ENCODE peak calls at places on chromosomes 2 and 18, in five cellular contexts. F, Y, M, U and E are unnamed samples.

GRCh38 chr2:224591245-224591644 is 6.1 kb upstream of the CUL3 start:
- DNase-seq in F (no peak), M (no peak), Y (no peak), U (no peak), E (no peak)

GRCh38 chr2:28185881-28186280 is 206.8 kb upstream of the FOSL2 start:
- DNase-seq in U (no peak), Y (no peak), F (no peak), M (no peak), E (no peak)

GRCh38 chr18:70181015-70181414 is 24.5 kb downstream of the RTTN start:
- DNase-seq in F (no peak), M (no peak), U (peak; percentile 94), Y (peak; percentile 35), E (no peak)

GRCh38 chr18:49017813-49018552 is 67.2 kb upstream of the SMAD7 start:
- DNase-seq in U (no peak), M (no peak), F (peak; percentile 22), Y (no peak), E (peak; percentile 7)

GRCh38 chr2:173370198-173370597 is 15.5 kb downstream of the CDCA7 start:
- DNase-seq in U (no peak), M (no peak), F (no peak), Y (peak; percentile 37), E (no peak)

GRCh38 chr2:1088192-1088860 is 137.7 kb downstream of the SNTG2 start:
- DNase-seq in U (no peak), M (no peak), Y (no peak), F (no peak), E (no peak)

GRCh38 chr2:150154308-150154797 is 333.1 kb downstream of the RND3 start:
- DNase-seq in F (no peak), U (no peak), M (no peak), Y (no peak), E (no peak)

GRCh38 chr2:11870064-11870463 is 123.6 kb downstream of the LPIN1 start:
- DNase-seq in Y (no peak), M (no peak), U (no peak), F (no peak), E (no peak)

GRCh38 chr2:96247009-96247408 is 18.8 kb downstream of the TMEM127 start:
- DNase-seq in M (peak; percentile 20), F (no peak), U (no peak), Y (no peak), E (no peak)

GRCh38 chr2:241199897-241200821 is 11.7 kb downstream of the ANO7 start:
- DNase-seq in M (peak; percentile 83), U (no peak), F (no peak), Y (no peak), E (no peak)

GRCh38 chr2:61268249-61268648 is 106.3 kb downstream of the C2orf74 start:
- DNase-seq in M (no peak), U (no peak), F (no peak), Y (no peak), E (no peak)

GRCh38 chr18:22194151-22194598 is 24.8 kb downstream of the GATA6 start:
- DNase-seq in U (no peak), M (no peak), F (no peak), Y (peak; percentile 79), E (no peak)
- TF ChIP-seq POLR2AphosphoS5 in U (no peak), M (no peak), F (no peak), Y (no peak), E (no peak)

GRCh38 chr2:177532567-177532966 is 140.0 kb downstream of the AGPS start:
- DNase-seq in U (no peak), F (no peak), M (no peak), Y (no peak), E (no peak)
- TF ChIP-seq POLR2AphosphoS5 in U (no peak), F (no peak), M (no peak), Y (no peak), E (no peak)

DNA sequence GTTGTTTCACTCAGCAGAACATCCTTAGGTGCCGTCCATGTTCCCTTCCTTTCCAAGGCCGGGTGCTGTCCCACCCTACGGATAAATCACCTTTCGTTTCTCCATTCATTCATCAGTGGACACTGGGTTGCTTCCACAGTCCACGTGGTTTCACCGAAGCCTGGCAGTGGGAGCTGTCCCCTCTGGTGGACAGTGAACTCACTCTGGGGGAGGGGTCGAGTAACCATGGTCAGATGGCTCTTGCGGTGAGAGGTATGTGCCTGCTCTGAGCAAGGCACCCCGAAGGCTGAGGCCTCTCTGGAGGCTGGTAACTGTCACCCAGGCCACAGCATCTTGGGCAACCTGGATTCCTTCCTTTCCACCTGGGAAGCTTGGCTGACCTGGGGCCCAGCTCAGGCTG is 61.5 kb upstream of the TWIST2 start:
- DNase-seq in Y (no peak), U (no peak), M (no peak), F (no peak), E (no peak)
- TF ChIP-seq POLR2AphosphoS5 in Y (no peak), U (no peak), M (no peak), F (no peak), E (no peak)

DNA sequence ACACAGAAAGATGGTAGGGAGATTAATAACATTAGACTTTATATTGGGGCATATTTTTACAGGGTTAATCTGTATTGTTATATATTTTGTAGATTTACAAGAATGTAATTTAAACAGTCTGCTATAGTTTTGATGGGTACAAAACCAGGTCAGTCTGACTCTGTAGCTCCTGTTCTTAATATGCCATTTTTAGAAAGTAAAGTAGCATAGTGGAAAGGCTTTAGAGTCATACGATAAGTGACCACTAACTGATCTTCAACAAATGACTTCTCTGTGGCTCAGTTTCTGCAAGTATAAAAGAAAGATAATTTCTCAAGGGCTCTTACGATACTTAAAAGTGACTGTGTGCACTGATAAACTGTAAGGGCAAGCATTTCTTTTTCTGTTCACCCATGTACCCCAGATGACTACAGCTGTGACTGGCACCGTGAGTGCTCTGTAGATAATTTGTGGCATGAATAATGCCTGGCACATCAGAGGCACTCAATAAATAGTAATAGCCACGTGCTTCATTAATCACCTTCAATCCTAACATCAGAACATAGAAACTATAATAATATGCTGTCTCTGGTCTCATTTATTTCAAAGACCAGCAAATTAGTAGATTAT is 178.7 kb downstream of the LCLAT1 start:
- DNase-seq in F (no peak), M (no peak), U (no peak), Y (no peak), E (no peak)
- TF ChIP-seq POLR2AphosphoS5 in F (no peak), M (no peak), U (no peak), Y (no peak), E (no peak)

GRCh38 chr2:237306083-237306786 is 107.7 kb downstream of the COL6A3 start:
- DNase-seq in F (no peak), U (no peak), Y (no peak), M (no peak), E (no peak)

GRCh38 chr2:237309011-237309410 is 105.0 kb downstream of the COL6A3 start:
- DNase-seq in U (no peak), Y (no peak), M (no peak), F (no peak), E (no peak)

GRCh38 chr2:237305579-237305978 is 108.4 kb downstream of the COL6A3 start:
- DNase-seq in F (no peak), M (no peak), U (no peak), Y (no peak), E (no peak)

GRCh38 chr2:237306787-237307170 is 107.2 kb downstream of the COL6A3 start:
- DNase-seq in M (no peak), U (no peak), Y (no peak), F (no peak), E (no peak)

DNA sequence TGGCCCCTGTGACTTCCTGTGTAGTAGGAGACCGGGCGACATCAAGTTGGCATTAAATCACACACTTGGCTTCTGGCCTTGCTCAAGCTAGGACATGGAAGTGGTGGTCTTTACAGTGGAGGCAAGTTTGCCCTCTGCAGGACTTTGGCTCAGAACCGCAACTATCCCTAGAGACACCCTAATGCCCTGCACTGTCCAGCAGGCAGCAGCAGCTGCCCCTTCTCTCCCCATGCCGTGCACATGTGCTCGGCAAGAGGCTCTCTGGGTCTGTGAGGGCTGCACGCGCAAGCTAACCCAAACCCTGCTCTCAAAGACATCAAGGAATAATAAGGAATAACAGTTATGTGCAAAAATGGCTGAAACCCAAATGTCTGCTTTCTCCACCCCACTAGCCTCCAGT is 106.5 kb downstream of the COL6A3 start:
- DNase-seq in F (no peak), M (no peak), Y (no peak), U (no peak), E (no peak)
- TF ChIP-seq POLR2AphosphoS5 in F (no peak), M (no peak), Y (no peak), U (no peak), E (no peak)

GRCh38 chr2:9750224-9751215 is 92.8 kb upstream of the TAF1B start:
- DNase-seq in Y (no peak), M (no peak), U (no peak), F (no peak), E (no peak)

GRCh38 chr2:9751831-9752230 is 91.4 kb upstream of the TAF1B start:
- DNase-seq in M (no peak), F (no peak), Y (no peak), U (no peak), E (no peak)

GRCh38 chr2:9747396-9747795 is 95.9 kb upstream of the TAF1B start:
- DNase-seq in Y (no peak), U (no peak), M (no peak), F (no peak), E (no peak)

GRCh38 chr2:9749546-9750223 is 93.6 kb upstream of the TAF1B start:
- DNase-seq in M (no peak), U (no peak), F (no peak), Y (no peak), E (no peak)

DNA sequence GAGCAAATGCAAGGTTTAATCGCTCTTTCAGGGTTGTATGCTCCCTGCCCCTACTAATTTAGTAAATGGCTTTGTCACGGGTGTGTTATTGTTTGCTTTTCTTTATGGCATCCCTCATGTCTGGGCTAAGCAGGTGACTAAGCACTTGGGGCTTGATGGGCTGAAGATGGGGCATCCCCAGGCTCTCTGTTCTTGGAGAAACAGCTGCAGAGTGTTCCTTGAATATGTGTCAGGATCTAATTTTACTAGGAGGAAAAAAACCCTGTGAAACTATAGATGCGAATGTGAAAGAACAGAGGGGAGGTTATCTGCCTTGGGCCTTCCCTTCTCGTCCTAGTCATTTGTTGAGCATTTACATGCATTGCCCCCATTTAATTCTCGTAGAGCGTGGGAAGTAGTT is 94.7 kb upstream of the TAF1B start:
- DNase-seq in Y (no peak), U (no peak), F (no peak), M (no peak), E (no peak)
- TF ChIP-seq POLR2AphosphoS5 in Y (no peak), U (no peak), F (no peak), M (no peak), E (no peak)